ENCODE peak calls at places on chromosomes 5 and 9, in eight cellular contexts. Z is tibial artery, I is sigmoid colon, F is dorsolateral prefrontal cortex, U is fibroblast of pulmonary artery, V is retinal pigment epithelial cell, P is PC-3, E is IMR-90. R is an unnamed sample.

GRCh38 chr5:83576341-83576740 is 104.8 kb downstream of the VCAN start:
- DNase-seq in Z (no peak), I (no peak), F (no peak), U (peak), V (no peak), P (peak), E (peak), R (no peak)

GRCh38 chr9:12784461-12785250 is 9.8 kb downstream of the LURAP1L start:
- DNase-seq in Z (peak), I (peak), F (no peak), U (peak), V (peak), P (peak), E (peak), R (peak)

GRCh38 chr9:2567922-2568321 is 53.7 kb upstream of the VLDLR start:
- DNase-seq in Z (no peak), I (no peak), F (no peak), U (no peak), V (no peak), P (peak), E (no peak), R (no peak)

GRCh38 chr9:109114670-109115069 is 5.1 kb downstream of the TMEM245 start:
- DNase-seq in Z (no peak), I (no peak), F (no peak), U (peak), V (no peak), P (peak), E (peak), R (no peak)

GRCh38 chr5:122323132-122323548 is 11.1 kb downstream of the SNCAIP start:
- DNase-seq in Z (no peak), I (no peak), F (no peak), U (peak), V (peak), P (no peak), E (peak), R (no peak)

GRCh38 chr9:96040591-96041461 is 165.3 kb downstream of the ERCC6L2 start:
- DNase-seq in Z (no peak), I (no peak), F (no peak), U (no peak), V (no peak), P (peak), E (peak), R (no peak)

GRCh38 chr5:124160265-124160664 is 586.2 kb downstream of the ZNF608 start:
- DNase-seq in Z (no peak), I (no peak), F (no peak), U (no peak), V (no peak), P (no peak), E (no peak), R (no peak)

GRCh38 chr5:172010278-172010677 is 3.8 kb upstream of the FBXW11 start:
- DNase-seq in Z (no peak), I (no peak), F (no peak), U (peak), V (no peak), P (peak), E (no peak), R (no peak)

GRCh38 chr5:17087035-17087434 is 130.4 kb upstream of the BASP1 start:
- DNase-seq in Z (no peak), I (no peak), F (no peak), U (no peak), V (no peak), P (no peak), E (peak), R (no peak)

GRCh38 chr5:176736271-176736965 is 73.9 kb upstream of the UNC5A start:
- DNase-seq in Z (peak), I (peak), F (peak), U (no peak), V (no peak), P (no peak), E (no peak), R (no peak)

GRCh38 chr9:126150411-126151030 is 176.1 kb upstream of the MVB12B start:
- DNase-seq in Z (no peak), I (no peak), F (peak), U (no peak), V (no peak), P (no peak), E (no peak), R (no peak)

GRCh38 chr9:20604561-20604960 is 17.7 kb downstream of the MLLT3 start:
- DNase-seq in Z (no peak), I (no peak), F (no peak), U (peak), V (no peak), P (no peak), E (peak), R (no peak)

GRCh38 chr9:84386753-84387152 is 46.2 kb upstream of the SLC28A3 start:
- DNase-seq in Z (no peak), I (no peak), F (no peak), U (no peak), V (no peak), P (no peak), E (no peak), R (no peak)

GRCh38 chr5:11293523-11293922 is 532.5 kb upstream of the DAP start:
- DNase-seq in Z (no peak), I (no peak), F (no peak), U (no peak), V (no peak), P (peak), E (no peak), R (peak)

GRCh38 chr9:23073136-23073535 is 626.5 kb downstream of the DMRTA1 start:
- DNase-seq in Z (no peak), I (no peak), F (no peak), U (no peak), V (no peak), P (peak), E (no peak), R (no peak)

GRCh38 chr9:107712390-107712789 is 222.8 kb upstream of the KLF4 start:
- DNase-seq in Z (no peak), I (no peak), F (no peak), U (peak), V (peak), P (peak), E (peak), R (peak)

GRCh38 chr5:78538240-78538850 is 110.2 kb downstream of the LHFPL2 start:
- DNase-seq in Z (no peak), I (peak), F (no peak), U (no peak), V (no peak), P (no peak), E (no peak), R (no peak)

GRCh38 chr5:128687930-128688329 is 149.9 kb upstream of the FBN2 start:
- DNase-seq in Z (no peak), I (no peak), F (no peak), U (no peak), V (no peak), P (no peak), E (no peak), R (no peak)

DNA sequence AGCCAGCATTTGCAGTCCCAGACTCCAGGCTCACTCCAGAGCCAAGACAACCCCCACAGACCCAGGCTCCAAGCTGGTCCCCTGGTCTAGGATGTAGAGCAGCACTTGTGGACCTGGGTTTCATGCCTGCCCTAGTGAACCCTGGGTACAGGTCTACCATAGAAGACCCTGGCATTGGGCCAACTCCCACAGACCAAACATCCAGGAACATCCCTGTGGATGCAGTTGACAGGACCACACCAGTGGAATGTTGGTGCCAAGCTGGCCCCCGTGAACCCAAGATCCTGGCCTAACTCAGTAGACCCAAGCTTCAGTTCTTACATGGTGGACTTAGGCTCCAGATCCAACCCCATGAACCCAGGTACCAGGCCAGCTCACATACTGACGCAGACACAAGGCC is 250.6 kb downstream of the KDM4C start:
- DNase-seq in Z (peak), I (no peak), F (no peak), U (no peak), V (no peak), P (no peak), E (no peak), R (no peak)
- H3K4me3 ChIP-seq in Z (no peak), I (no peak), F (no peak), U (no peak), V (no peak), P (no peak), E (no peak), R (no peak)

GRCh38 chr5:59189482-59189881 is 606.6 kb downstream of the RAB3C start:
- DNase-seq in Z (no peak), I (no peak), F (no peak), U (peak), V (no peak), P (no peak), E (no peak), R (no peak)

GRCh38 chr5:59186623-59187022 is 603.7 kb downstream of the RAB3C start:
- DNase-seq in Z (no peak), I (no peak), F (no peak), U (no peak), V (peak), P (no peak), E (peak), R (no peak)

GRCh38 chr5:59185757-59186385 is 603.0 kb downstream of the RAB3C start:
- DNase-seq in Z (no peak), I (no peak), F (no peak), U (no peak), V (peak), P (no peak), E (no peak), R (no peak)

GRCh38 chr5:59188415-59189225 is 605.7 kb downstream of the RAB3C start:
- DNase-seq in Z (peak), I (peak), F (peak), U (peak), V (no peak), P (peak), E (peak), R (peak)

DNA sequence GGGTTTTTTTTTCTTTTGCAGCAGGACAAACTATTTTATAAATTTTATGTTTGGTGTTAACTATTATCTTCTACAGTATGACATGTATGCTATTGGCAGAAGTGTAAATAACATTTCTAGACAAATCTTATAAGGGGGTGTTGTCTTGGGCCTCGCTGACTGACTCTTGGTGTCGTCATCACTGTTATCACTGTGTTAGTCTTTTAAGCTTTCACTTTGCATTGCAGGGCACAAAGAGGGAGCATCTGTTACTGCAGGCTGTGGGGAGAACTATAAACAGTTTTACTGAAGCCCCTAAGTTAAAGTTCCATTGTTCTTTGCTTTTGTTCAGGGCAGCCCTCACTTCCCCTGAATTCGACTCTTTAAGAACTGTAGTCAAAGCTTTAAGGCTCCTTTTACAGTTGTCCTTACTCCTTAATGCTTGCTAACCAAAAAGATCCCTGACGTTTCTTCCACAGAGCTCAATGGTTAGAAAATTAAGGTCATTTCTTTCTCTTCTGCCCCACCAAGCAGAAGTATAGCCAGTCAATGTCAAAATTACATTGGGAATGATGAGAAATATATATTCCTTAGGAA is 605.0 kb downstream of the RAB3C start:
- DNase-seq in Z (no peak), I (no peak), F (no peak), U (peak), V (no peak), P (no peak), E (peak), R (no peak)
- H3K4me3 ChIP-seq in Z (peak), I (no peak), F (peak), U (peak), V (no peak), P (no peak), E (peak), R (no peak)

DNA sequence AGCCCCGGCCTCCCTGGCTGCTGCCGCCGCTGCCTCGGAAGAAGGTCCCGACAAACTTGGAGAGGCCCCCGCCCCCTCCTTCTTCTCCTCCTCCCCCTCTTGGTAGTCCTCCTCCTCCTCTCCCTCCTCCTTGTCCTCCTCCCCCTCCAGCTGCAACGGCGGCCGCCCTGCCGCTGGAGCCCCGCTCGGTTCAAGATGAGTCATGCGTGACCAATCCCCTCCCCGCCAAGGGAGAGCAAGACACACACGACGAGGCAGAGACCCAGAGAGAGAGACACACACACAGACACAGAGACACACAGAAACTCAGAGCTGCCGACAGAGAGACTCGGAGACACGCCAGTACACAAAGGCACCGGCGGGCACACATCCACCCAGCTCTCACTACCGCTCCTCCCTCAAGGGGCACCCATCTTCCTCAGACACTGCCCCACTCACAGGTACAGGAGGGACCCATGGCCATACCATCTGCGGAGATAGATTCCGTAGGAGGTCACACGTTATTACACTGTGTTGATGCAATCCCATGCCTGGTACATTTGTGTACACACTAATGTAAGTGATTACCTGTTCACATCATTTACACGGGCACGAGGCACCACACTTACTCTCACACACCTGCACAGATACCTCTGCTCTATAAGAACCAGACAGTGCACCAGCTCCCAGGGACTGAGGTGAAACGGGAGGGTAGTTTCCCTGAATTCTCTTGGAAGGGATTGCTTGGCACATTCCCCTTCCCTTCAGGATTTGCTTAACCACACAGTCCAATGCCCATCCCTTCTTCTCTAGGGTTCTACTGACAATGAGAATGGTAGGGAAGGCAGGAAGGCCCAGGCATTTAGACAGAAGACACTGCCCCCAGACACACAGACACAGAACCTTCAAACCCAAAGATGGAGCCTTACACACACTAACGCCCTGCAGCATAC is at the start of gene LHX6:
- DNase-seq in Z (no peak), I (no peak), F (no peak), U (peak), V (no peak), P (peak), E (peak), R (no peak)
- H3K4me3 ChIP-seq in Z (peak), I (no peak), F (peak), U (no peak), V (no peak), P (peak), E (no peak), R (peak)

GRCh38 chr9:100131875-100132430 is 32.9 kb downstream of the INVS start:
- DNase-seq in Z (no peak), I (no peak), F (no peak), U (no peak), V (no peak), P (peak), E (no peak), R (peak)
- H3K4me3 ChIP-seq in Z (no peak), I (no peak), F (no peak), U (no peak), V (no peak), P (no peak), E (no peak), R (no peak)

DNA sequence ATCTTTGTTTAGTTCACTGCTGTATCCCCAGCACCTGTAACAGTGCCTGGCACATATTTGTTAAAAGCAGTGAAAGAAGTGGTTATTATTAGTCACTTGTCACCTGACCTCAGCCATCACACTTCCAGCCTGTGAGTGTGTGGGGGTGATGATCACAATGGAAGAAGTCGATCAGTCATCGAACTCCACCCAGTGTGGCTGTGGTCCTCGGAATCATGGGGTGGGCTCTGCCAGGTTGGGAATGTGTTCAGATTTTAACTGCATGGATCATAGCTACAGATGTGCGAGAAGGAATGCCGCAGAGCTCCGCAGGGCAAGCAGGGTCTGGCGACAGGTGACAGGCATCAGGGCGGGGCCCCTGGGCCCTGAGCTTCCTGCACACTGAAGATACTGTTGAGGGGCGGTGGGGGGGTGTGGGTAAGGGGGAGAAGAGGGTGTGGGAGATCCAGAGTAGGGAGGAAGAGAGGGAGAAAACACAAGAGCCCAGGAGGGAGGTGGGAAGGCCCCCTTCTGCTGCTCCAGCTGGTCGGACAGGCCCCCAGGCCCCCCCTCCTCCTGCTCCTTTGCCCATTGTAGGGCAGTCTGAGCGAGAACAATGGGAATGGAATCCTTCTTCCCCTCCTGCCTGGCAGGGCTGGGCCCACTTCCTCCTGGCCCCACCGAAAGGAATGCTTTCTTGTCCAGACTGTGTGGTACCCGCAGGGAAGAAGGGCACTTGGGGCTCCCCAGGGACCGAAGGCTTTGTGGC is 89.6 kb downstream of the SPRY4 start:
- DNase-seq in Z (peak), I (no peak), F (no peak), U (peak), V (no peak), P (peak), E (no peak), R (no peak)
- H3K4me3 ChIP-seq in Z (no peak), I (no peak), F (no peak), U (no peak), V (no peak), P (no peak), E (no peak), R (no peak)

R was measured in astrocyte of the cerebellum.